ENCODE peak calls at places on chromosome 3, in nine cellular contexts. C is brain microvascular endothelial cell, E is HFFc6, X is NCI-H460, F is GM03348, T is amniotic epithelial cell, I is astrocyte of the spinal cord, B is NCI-H2081, A is T-cell. D is an unnamed sample.

GRCh38 chr3:100075731-100076543 is 38.4 kb downstream of the FILIP1L start:
- DNase-seq in C (no peak), E (no peak), X (no peak), F (no peak), T (peak), I (no peak), B (no peak), A (no peak), D (no peak)

GRCh38 chr3:89562373-89562772 is 455.0 kb downstream of the EPHA3 start:
- DNase-seq in C (no peak), E (no peak), X (no peak), F (no peak), T (no peak), I (no peak), B (no peak), A (no peak), D (no peak)

GRCh38 chr3:31968927-31969418 is 12.1 kb downstream of the OSBPL10 start:
- DNase-seq in C (peak), E (peak), X (no peak), F (peak), T (peak), I (peak), B (no peak), A (no peak), D (peak)

GRCh38 chr3:48403533-48404439 is 26.1 kb downstream of the PLXNB1 start:
- DNase-seq in C (no peak), E (no peak), X (no peak), F (no peak), T (no peak), I (no peak), B (no peak), A (no peak), D (no peak)

GRCh38 chr3:54341811-54342210 is 219.5 kb downstream of the CACNA2D3 start:
- DNase-seq in C (no peak), E (no peak), X (no peak), F (no peak), T (no peak), I (no peak), B (no peak), A (no peak), D (no peak)

GRCh38 chr3:33831053-33831452 is 32.6 kb downstream of the PDCD6IP start:
- DNase-seq in C (peak), E (peak), X (no peak), F (no peak), T (peak), I (no peak), B (no peak), A (no peak), D (no peak)

GRCh38 chr3:124887177-124887995 is at the start of gene ITGB5:
- DNase-seq in C (peak), E (peak), X (peak), F (peak), T (peak), I (peak), B (peak), A (no peak), D (peak)

GRCh38 chr3:134260984-134261383 is 10.3 kb upstream of the RYK start:
- DNase-seq in C (no peak), E (no peak), X (no peak), F (no peak), T (no peak), I (no peak), B (no peak), A (no peak), D (no peak)

GRCh38 chr3:19595884-19596283 is 338.1 kb downstream of the EFHB start:
- DNase-seq in C (no peak), E (no peak), X (no peak), F (no peak), T (no peak), I (no peak), B (no peak), A (no peak), D (no peak)

GRCh38 chr3:54191997-54192396 is 69.6 kb downstream of the CACNA2D3 start:
- DNase-seq in C (no peak), E (no peak), X (no peak), F (no peak), T (no peak), I (no peak), B (peak), A (no peak), D (no peak)

GRCh38 chr3:48026951-48027908 is 11.0 kb upstream of the MAP4 start:
- DNase-seq in C (no peak), E (no peak), X (no peak), F (no peak), T (no peak), I (no peak), B (no peak), A (no peak), D (no peak)